ENCODE peak calls at places on chromosomes 16 and 17, in nine cellular contexts. I, O, Y, P, A, D, J, X and F are unnamed samples.

GRCh38 chr16:73558219-73558618 is 510.3 kb upstream of the ZFHX3 start:
- DNase-seq in I (no peak), O (no peak), Y (no peak), P (no peak), A (no peak), D (no peak), J (no peak), X (no peak), F (no peak)

GRCh38 chr16:85475233-85475632 is 137.9 kb upstream of the GSE1 start:
- DNase-seq in I (no peak), O (no peak), Y (no peak), P (no peak), A (no peak), D (no peak), J (no peak), X (no peak), F (no peak)

GRCh38 chr16:79838860-79839259 is 238.3 kb upstream of the MAF start:
- DNase-seq in I (no peak), O (no peak), Y (no peak), P (no peak), A (no peak), D (no peak), J (no peak), X (no peak), F (no peak)

GRCh38 chr17:18261146-18261515 is 669 bp downstream of the MIEF2 start:
- DNase-seq in I (no peak), O (no peak), Y (no peak), P (no peak), A (no peak), D (peak), J (peak), X (no peak), F (peak)

GRCh38 chr16:62277942-62278341 is 241.7 kb upstream of the CDH8 start:
- DNase-seq in I (no peak), O (no peak), Y (no peak), P (no peak), A (no peak), D (no peak), J (no peak), X (no peak), F (no peak)

GRCh38 chr16:11413907-11414595 is 68.8 kb downstream of the RMI2 start:
- DNase-seq in I (no peak), O (no peak), Y (no peak), P (no peak), A (no peak), D (no peak), J (no peak), X (no peak), F (no peak)

GRCh38 chr17:5122586-5123342 is 6.9 kb downstream of the USP6 start:
- DNase-seq in I (no peak), O (peak), Y (no peak), P (no peak), A (no peak), D (no peak), J (no peak), X (no peak), F (peak)

GRCh38 chr17:64354396-64354795 is 36.3 kb downstream of the PECAM1 start:
- DNase-seq in I (no peak), O (no peak), Y (no peak), P (no peak), A (no peak), D (no peak), J (no peak), X (no peak), F (no peak)

GRCh38 chr17:36212958-36213357 is 2.1 kb downstream of the CCL4L2 start:
- DNase-seq in I (no peak), O (no peak), Y (no peak), P (no peak), A (no peak), D (no peak), J (no peak), X (no peak), F (no peak)

GRCh38 chr17:27384261-27384701 is 72.0 kb upstream of the KSR1 start:
- DNase-seq in I (peak), O (peak), Y (peak), P (no peak), A (peak), D (peak), J (peak), X (no peak), F (peak)

GRCh38 chr16:48311242-48311641 is 63.9 kb upstream of the ABCC11 start:
- DNase-seq in I (no peak), O (no peak), Y (no peak), P (no peak), A (no peak), D (no peak), J (no peak), X (no peak), F (no peak)

GRCh38 chr17:7445011-7445927 is at the start of gene CHRNB1:
- DNase-seq in I (peak), O (peak), Y (no peak), P (peak), A (no peak), D (peak), J (peak), X (no peak), F (peak)

GRCh38 chr17:37025847-37026533 is 77.2 kb downstream of the AATF start:
- DNase-seq in I (no peak), O (no peak), Y (no peak), P (no peak), A (no peak), D (no peak), J (no peak), X (no peak), F (no peak)

GRCh38 chr16:53678756-53679334 is 24.8 kb downstream of the RPGRIP1L start:
- DNase-seq in I (no peak), O (no peak), Y (no peak), P (no peak), A (no peak), D (no peak), J (no peak), X (no peak), F (no peak)

GRCh38 chr17:77451894-77452852 is 311.4 kb downstream of the SEC14L1 start:
- DNase-seq in I (no peak), O (peak), Y (no peak), P (no peak), A (no peak), D (no peak), J (no peak), X (no peak), F (peak)

GRCh38 chr17:33152793-33153192 is 140.3 kb downstream of the ASIC2 start:
- DNase-seq in I (no peak), O (peak), Y (no peak), P (no peak), A (no peak), D (no peak), J (no peak), X (no peak), F (no peak)

GRCh38 chr17:8606415-8606814 is 24.1 kb downstream of the MYH10 start:
- DNase-seq in I (peak), O (peak), Y (no peak), P (no peak), A (no peak), D (no peak), J (no peak), X (no peak), F (no peak)

GRCh38 chr16:85428168-85428898 is 184.8 kb upstream of the GSE1 start:
- DNase-seq in I (peak), O (peak), Y (no peak), P (peak), A (no peak), D (peak), J (peak), X (peak), F (peak)